ENCODE peak calls at places on chromosomes 7 and 10, in seven cellular contexts. A, N, E, K, G, U and L are unnamed samples. For H3K4me1, the result is how much of the 10 kb centered on the place peaks cover.

GRCh38 chr10:12238821-12239220 is 42.8 kb downstream of the CDC123 start:
- DNase-seq in G (no peak), U (no peak), E (no peak), K (no peak), N (no peak), A (no peak), L (no peak)

GRCh38 chr10:45235823-45236222 is 79.6 kb downstream of the OR13A1 start:
- DNase-seq in E (no peak), G (no peak), K (no peak), U (peak), N (no peak), A (no peak), L (peak)

GRCh38 chr7:27164381-27165088 is 802 bp downstream of the HOXA9 start:
- DNase-seq in K (no peak), A (no peak), G (peak), N (no peak), E (no peak), U (no peak), L (peak)

GRCh38 chr7:27187158-27187701 is 2.2 kb upstream of the HOXA11 start:
- DNase-seq in K (no peak), G (no peak), A (no peak), U (no peak), E (no peak), N (no peak), L (no peak)

GRCh38 chr10:71708301-71708703 is 11.3 kb downstream of the C10orf105 start:
- DNase-seq in K (peak), G (peak), A (peak), U (no peak), E (peak), N (peak), L (no peak)

GRCh38 chr7:26291699-26292538 is at the start of gene SNX10:
- DNase-seq in K (no peak), N (peak), E (peak), G (peak), A (no peak), U (no peak), L (no peak)

GRCh38 chr7:107676249-107676648 is 15.6 kb downstream of the SLC26A4 start:
- DNase-seq in N (no peak), G (no peak), K (no peak), E (no peak), U (no peak), A (no peak), L (no peak)

GRCh38 chr10:93874309-93875031 is 19.3 kb upstream of the SLC35G1 start:
- DNase-seq in E (no peak), A (no peak), U (no peak), G (no peak), N (no peak), K (no peak), L (no peak)

GRCh38 chr10:79933961-79934360 is 14.9 kb downstream of the SFTPD start:
- DNase-seq in A (peak), K (no peak), U (no peak), G (no peak), E (peak), N (no peak), L (no peak)

GRCh38 chr7:13106513-13106912 is 419.1 kb downstream of the ARL4A start:
- DNase-seq in U (no peak), N (no peak), E (no peak), A (no peak), G (no peak), K (no peak), L (no peak)

GRCh38 chr10:45253183-45253914 is 62.1 kb downstream of the OR13A1 start:
- DNase-seq in K (no peak), U (no peak), N (no peak), E (peak), G (peak), A (no peak), L (no peak)

GRCh38 chr10:22505923-22506685 is 160.8 kb downstream of the SPAG6 start:
- DNase-seq in E (no peak), U (no peak), A (no peak), N (no peak), K (peak), G (no peak), L (no peak)

GRCh38 chr7:4151926-4152549 is 530.1 kb upstream of the FOXK1 start:
- DNase-seq in K (no peak), N (no peak), U (no peak), E (no peak), A (no peak), G (no peak), L (no peak)

GRCh38 chr7:34373940-34374339 is 284.1 kb upstream of the NPSR1 start:
- DNase-seq in U (no peak), E (no peak), A (no peak), K (no peak), N (no peak), G (no peak), L (no peak)

GRCh38 chr7:74093671-74094223 is 10.1 kb downstream of the LIMK1 start:
- DNase-seq in K (no peak), U (no peak), N (no peak), A (no peak), E (peak), G (peak), L (no peak)

GRCh38 chr7:27185013-27185707 is at the start of gene HOXA11:
- DNase-seq in G (peak), E (no peak), U (no peak), A (no peak), N (no peak), K (peak), L (peak)

GRCh38 chr7:122528879-122529481 is 169.9 kb downstream of the RNF133 start:
- DNase-seq in E (no peak), G (peak), K (peak), A (peak), N (peak), U (no peak), L (no peak)

GRCh38 chr7:35802649-35803048 is 1.8 kb downstream of the SEPTIN7 start:
- DNase-seq in E (no peak), K (no peak), U (no peak), G (no peak), A (no peak), N (no peak), L (no peak)
- H3K4me1 ChIP-seq in E (under half), K (under half), U (under half), G (under half), A (under half), N (under half), L (under half)

DNA sequence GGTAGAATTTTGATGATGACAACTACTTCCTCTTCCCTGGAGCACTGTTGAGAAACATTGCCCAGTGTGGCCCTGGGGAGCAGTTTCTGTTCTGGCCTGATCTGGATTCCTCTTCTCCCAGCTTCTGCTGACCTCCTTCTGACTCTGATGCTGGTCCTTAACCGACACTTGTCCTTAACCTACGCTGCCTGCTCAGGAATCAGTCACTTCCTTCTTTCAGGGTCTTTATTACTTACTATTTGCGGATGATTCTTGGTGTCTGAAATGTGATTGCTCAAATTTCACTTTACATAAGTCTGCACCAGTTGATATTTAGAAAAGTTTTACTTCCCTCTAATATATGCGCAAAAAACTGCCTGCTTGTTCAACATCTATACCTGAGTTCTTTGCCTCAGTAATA is 164.1 kb downstream of the PTEN start:
- DNase-seq in U (peak), K (no peak), E (no peak), G (no peak), N (no peak), A (no peak), L (no peak)
- H3K27ac ChIP-seq in U (no peak), K (no peak), E (no peak), G (no peak), N (no peak), A (no peak), L (no peak)

DNA sequence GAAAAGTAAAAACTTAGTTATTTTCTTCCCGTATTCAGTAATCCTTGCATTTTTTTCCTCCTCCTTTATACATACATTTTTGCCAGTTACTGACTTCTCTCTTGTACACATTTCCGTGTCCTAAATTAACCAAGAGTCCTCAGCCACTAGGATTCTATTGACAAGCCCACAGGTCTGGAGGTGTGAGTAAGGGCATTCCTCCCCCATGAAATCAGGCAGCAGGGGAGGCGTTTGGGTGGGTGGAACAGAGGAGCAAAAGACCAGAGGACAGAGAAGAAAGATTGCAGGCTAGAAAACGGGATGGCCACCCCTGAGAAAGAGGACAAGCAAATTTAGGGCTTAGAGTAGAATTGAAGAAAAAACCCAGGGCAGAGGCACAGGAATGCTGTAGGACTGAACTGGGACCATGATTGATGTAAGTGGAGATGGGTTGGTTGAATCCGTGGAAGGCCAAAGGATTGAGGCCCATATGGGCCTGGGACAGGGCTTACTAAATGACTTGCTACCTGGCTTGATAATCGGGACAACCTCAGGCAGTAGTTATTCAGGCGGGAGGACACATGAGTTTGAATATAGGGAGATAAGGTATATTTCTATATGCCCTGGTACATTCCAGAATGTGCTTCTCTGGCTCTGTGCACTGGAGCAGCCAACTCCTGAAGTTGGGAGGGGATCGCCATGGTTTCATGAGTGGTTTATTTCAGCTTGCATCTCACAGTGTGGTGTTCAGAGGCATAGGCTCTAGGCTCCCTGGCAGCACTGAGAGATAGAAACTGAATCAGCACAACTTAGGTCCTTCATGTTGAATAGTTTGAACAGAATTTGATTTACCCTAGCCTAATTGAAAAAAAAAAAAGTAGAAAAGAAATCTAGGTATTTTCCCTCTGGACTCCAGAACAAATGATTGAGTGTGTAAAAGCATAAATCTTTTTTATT is 28.0 kb downstream of the IKZF1 start:
- DNase-seq in U (no peak), E (no peak), A (no peak), N (no peak), K (no peak), G (peak), L (no peak)
- H3K4me1 ChIP-seq in U (under half), E (under half), A (under half), N (half or more), K (under half), G (under half), L (under half)

DNA sequence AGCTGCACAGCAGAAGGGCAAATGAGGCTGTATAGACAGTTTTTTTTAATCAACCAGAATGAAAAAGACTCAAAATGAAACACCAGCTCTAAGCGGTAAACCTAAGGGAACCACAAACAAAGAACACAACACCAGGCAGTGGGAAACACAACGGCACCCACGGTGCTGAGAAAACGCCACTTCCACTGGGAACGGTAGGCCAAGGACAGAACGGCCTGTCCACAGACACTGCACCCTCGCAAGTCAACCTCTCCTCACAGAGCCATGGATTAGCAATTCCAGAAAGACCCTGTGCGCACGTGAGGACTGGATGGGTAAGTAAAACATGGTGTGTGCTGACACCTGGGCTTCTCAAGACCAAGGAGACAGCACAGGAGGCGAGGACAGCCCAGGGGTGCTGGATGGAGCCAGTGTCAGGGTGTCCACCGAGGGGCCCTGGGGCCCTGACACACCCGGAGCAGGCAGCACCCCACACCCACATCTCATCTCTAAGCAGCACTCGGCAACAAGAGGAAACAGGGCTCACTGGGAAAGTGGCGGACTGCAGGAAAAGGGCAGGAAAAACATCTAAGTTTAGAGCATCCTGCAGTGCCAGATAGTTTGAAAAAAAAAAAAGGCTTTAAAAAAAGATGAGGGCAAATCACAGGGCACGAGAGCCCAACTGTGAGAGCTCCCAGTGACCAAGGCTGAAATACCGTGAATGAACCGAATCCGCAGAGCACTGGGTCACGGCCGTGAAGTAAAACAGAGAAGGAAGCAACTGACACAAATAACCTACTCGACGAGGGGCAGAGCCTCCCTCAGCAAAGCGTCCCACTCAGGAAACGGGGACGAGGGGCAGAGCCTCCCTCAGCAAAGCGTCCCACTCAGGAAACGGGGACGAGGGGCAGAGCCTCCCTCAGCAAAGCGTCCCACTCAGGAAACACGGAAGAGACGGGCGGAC is 120.2 kb downstream of the MAD1L1 start:
- DNase-seq in A (no peak), K (no peak), N (no peak), G (no peak), U (no peak), E (no peak), L (no peak)
- H3K27ac ChIP-seq in A (no peak), K (no peak), N (no peak), G (no peak), U (no peak), E (no peak), L (no peak)